ENCODE peak calls at places on chromosomes 4 and X, in seven cellular contexts. T, J, L, U, Z, E and I are unnamed samples.

GRCh38 chr4:153488719-153489384 is 22.7 kb downstream of the TMEM131L start:
- DNase-seq in J (peak), T (no peak), E (no peak), U (peak), Z (peak), L (no peak), I (no peak)

GRCh38 chr4:132838244-132838643 is 310.9 kb upstream of the PCDH10 start:
- DNase-seq in E (no peak), J (no peak), U (no peak), T (no peak), Z (no peak), L (no peak), I (no peak)

GRCh38 chr4:16123356-16124084 is 39.7 kb upstream of the PROM1 start:
- DNase-seq in T (no peak), Z (no peak), U (no peak), L (peak), J (no peak), E (peak), I (peak)

GRCh38 chr4:48954314-48954713 is 31.8 kb upstream of the CWH43 start:
- DNase-seq in T (no peak), J (no peak), Z (no peak), L (no peak), U (no peak), E (no peak), I (no peak)

GRCh38 chr4:94304365-94304971 is 38.2 kb downstream of the HPGDS start:
- DNase-seq in E (no peak), L (peak), U (no peak), Z (peak), J (no peak), T (no peak), I (no peak)

GRCh38 chr4:89489338-89489771 is 181.8 kb upstream of the GPRIN3 start:
- DNase-seq in U (peak), J (no peak), Z (peak), L (peak), E (no peak), T (no peak), I (no peak)

GRCh38 chr4:172962564-172963353 is 205.9 kb upstream of the GALNT7 start:
- DNase-seq in E (peak), Z (no peak), J (no peak), U (no peak), T (peak), L (no peak), I (no peak)

GRCh38 chr4:3229964-3230363 is 19.0 kb upstream of the MSANTD1 start:
- DNase-seq in U (peak), J (no peak), T (no peak), E (no peak), Z (no peak), L (no peak), I (no peak)

GRCh38 chr4:181688416-181688815 is 554.8 kb upstream of the TENM3 start:
- DNase-seq in L (no peak), U (no peak), J (no peak), T (no peak), Z (no peak), E (no peak), I (no peak)

GRCh38 chrX:153414838-153415552 is 3.7 kb downstream of the ZFP92 start:
- DNase-seq in U (no peak), J (no peak), E (no peak), T (no peak), L (no peak), Z (no peak), I (no peak)

GRCh38 chrX:102958794-102959193 is 21.7 kb downstream of the RAB40AL start:
- DNase-seq in T (no peak), J (no peak), L (no peak), E (no peak), U (no peak), Z (no peak), I (peak)

GRCh38 chr4:5710065-5710961 is 688 bp upstream of the EVC start:
- DNase-seq in L (no peak), Z (peak), E (no peak), U (no peak), T (no peak), J (no peak), I (no peak)

GRCh38 chr4:3280466-3280865 is 12.4 kb upstream of the RGS12 start:
- DNase-seq in U (no peak), J (no peak), Z (no peak), E (no peak), T (no peak), L (no peak), I (no peak)

GRCh38 chrX:139889760-139890159 is 43.1 kb downstream of the ATP11C start:
- DNase-seq in T (no peak), E (no peak), J (no peak), Z (no peak), U (no peak), L (no peak), I (no peak)

GRCh38 chr4:151753056-151753455 is 7.8 kb downstream of the GATB start:
- DNase-seq in T (no peak), U (no peak), J (peak), Z (no peak), L (no peak), E (no peak), I (no peak)

GRCh38 chr4:179626687-179627086 is 2184.4 kb upstream of the AGA start:
- DNase-seq in J (no peak), L (no peak), T (no peak), E (no peak), U (no peak), Z (peak), I (no peak)

GRCh38 chrX:70046978-70047377 is 2.8 kb downstream of the AWAT2 start:
- DNase-seq in J (no peak), U (no peak), L (no peak), E (no peak), Z (no peak), T (no peak), I (no peak)

GRCh38 chr4:139833131-139833930 is 167.7 kb downstream of the MGST2 start:
- DNase-seq in U (no peak), T (no peak), E (peak), J (no peak), L (no peak), Z (peak), I (no peak)

GRCh38 chrX:152733261-152733975 is at the start of the genes CSAG1 and MAGEA12:
- DNase-seq in E (no peak), T (no peak), U (no peak), Z (no peak), L (no peak), J (no peak), I (peak)

GRCh38 chr4:88211473-88212252 is 53.2 kb upstream of the ABCG2 start:
- DNase-seq in T (no peak), Z (peak), L (peak), E (no peak), U (no peak), J (peak), I (peak)

GRCh38 chr4:67122029-67122428 is 423.3 kb downstream of the CENPC start:
- DNase-seq in J (no peak), U (no peak), Z (peak), E (peak), L (peak), T (no peak), I (peak)

GRCh38 chr4:504076-504475 is 5.1 kb downstream of the PIGG start:
- DNase-seq in T (no peak), L (no peak), J (no peak), E (no peak), U (no peak), Z (no peak), I (no peak)

GRCh38 chrX:55593296-55593695 is 29.9 kb upstream of the FOXR2 start:
- DNase-seq in Z (no peak), J (no peak), E (no peak), U (no peak), T (no peak), L (no peak), I (peak)

GRCh38 chrX:44891642-44892041 is 18.7 kb downstream of the KDM6A start:
- DNase-seq in E (no peak), J (no peak), Z (no peak), L (no peak), T (no peak), U (no peak), I (no peak)

GRCh38 chrX:55486736-55487135 is 2.9 kb downstream of the USP51 start:
- DNase-seq in L (no peak), E (no peak), T (no peak), J (no peak), Z (no peak), U (no peak), I (no peak)

GRCh38 chr4:98332017-98332416 is 70.8 kb downstream of the RAP1GDS1 start:
- DNase-seq in J (no peak), U (no peak), L (no peak), Z (no peak), E (no peak), T (no peak), I (no peak)

GRCh38 chrX:118974088-118974907 is at the start of gene LONRF3:
- DNase-seq in U (peak), T (no peak), L (peak), Z (peak), E (no peak), J (peak), I (peak)

GRCh38 chr4:190015538-190016368 is 11.3 kb downstream of the FRG2 start:
- DNase-seq in E (no peak), U (no peak), L (no peak), Z (peak), J (no peak), T (no peak), I (no peak)

GRCh38 chr4:147682755-147683154 is 1.2 kb downstream of the PRMT9 start:
- DNase-seq in T (no peak), Z (no peak), E (no peak), L (no peak), J (no peak), U (no peak), I (no peak)

GRCh38 chr4:174214102-174214878 is 69.2 kb downstream of the FBXO8 start:
- DNase-seq in U (no peak), L (no peak), Z (peak), T (no peak), J (peak), E (no peak), I (no peak)

GRCh38 chrX:112067601-112068000 is 15.0 kb downstream of the TRPC5 start:
- DNase-seq in U (no peak), E (no peak), J (no peak), L (no peak), Z (no peak), T (no peak), I (no peak)

GRCh38 chrX:51336584-51336983 is 4.0 kb downstream of the NUDT10 start:
- DNase-seq in J (no peak), L (peak), U (no peak), E (peak), Z (peak), T (no peak), I (peak)

GRCh38 chr4:170420255-170420693 is 330.5 kb upstream of the AADAT start:
- DNase-seq in Z (no peak), E (no peak), U (no peak), L (peak), J (no peak), T (peak), I (no peak)

GRCh38 chr4:187059895-187060294 is 336.2 kb upstream of the FAT1 start:
- DNase-seq in Z (peak), U (no peak), J (no peak), E (no peak), L (no peak), T (no peak), I (no peak)

GRCh38 chrX:101958139-101958538 is 26.3 kb upstream of the ZMAT1 start:
- DNase-seq in Z (no peak), E (no peak), J (no peak), L (no peak), U (no peak), T (no peak), I (no peak)

GRCh38 chrX:14673764-14674163 is 144.4 kb downstream of the GLRA2 start:
- DNase-seq in J (peak), U (no peak), Z (no peak), L (peak), T (peak), E (peak), I (no peak)

GRCh38 chrX:1518512-1518911 is 18.5 kb downstream of the P2RY8 start:
- DNase-seq in U (no peak), L (no peak), E (no peak), J (no peak), Z (no peak), T (no peak), I (no peak)

GRCh38 chr4:48575964-48576363 is 85.9 kb downstream of the ZAR1 start:
- DNase-seq in U (no peak), J (no peak), E (no peak), Z (no peak), L (no peak), T (no peak), I (no peak)

GRCh38 chr4:189656551-189657165 is 284.0 kb upstream of the FRG1 start:
- DNase-seq in T (no peak), J (no peak), L (no peak), U (no peak), E (no peak), Z (no peak), I (no peak)

GRCh38 chrX:53918697-53919096 is 125.6 kb downstream of the PHF8 start:
- DNase-seq in T (no peak), J (no peak), Z (no peak), L (no peak), E (no peak), U (no peak), I (no peak)